ENCODE peak calls at places on chromosome 1, in six cellular contexts. O is HCEC 1CT, J is anterior cingulate cortex, U is Kasumi-1, R is stomach, K is NCI-H1436 treated with DMSO at 0.1 percent for 48 hours. X is an unnamed sample.

GRCh38 chr1:105270966-105271365 is 1521.3 kb downstream of the AMY1C start:
- DNase-seq in O (no peak), J (no peak), U (no peak), R (no peak), K (no peak), X (no peak)

GRCh38 chr1:25631750-25632495 is 15.3 kb downstream of the MAN1C1 start:
- DNase-seq in O (no peak), J (no peak), U (no peak), R (no peak), K (no peak), X (no peak)

GRCh38 chr1:216457356-216457755 is 34.1 kb upstream of the USH2A start:
- DNase-seq in O (peak; percentile 52), J (no peak), U (no peak), R (no peak), K (no peak), X (no peak)

GRCh38 chr1:157197906-157198435 is 59.8 kb upstream of the ETV3 start:
- DNase-seq in O (no peak), J (no peak), U (no peak), R (peak; percentile 51), K (no peak), X (no peak)

GRCh38 chr1:53860967-53861411 is 22.9 kb upstream of the NDC1 start:
- DNase-seq in O (peak; percentile 43), J (no peak), U (peak; percentile 72), R (peak; percentile 39), K (peak; percentile 6), X (peak; percentile 60)

GRCh38 chr1:51433972-51434510 is 85.0 kb downstream of the EPS15 start:
- DNase-seq in O (no peak), J (no peak), U (no peak), R (no peak), K (no peak), X (no peak)

GRCh38 chr1:239811211-239811902 is 280.3 kb upstream of the FMN2 start:
- DNase-seq in O (no peak), J (no peak), U (no peak), R (no peak), K (no peak), X (peak; percentile 85)

GRCh38 chr1:222167111-222167510 is 380.8 kb downstream of the HHIPL2 start:
- DNase-seq in O (peak; percentile 93), J (no peak), U (peak; percentile 25), R (peak; percentile 51), K (no peak), X (no peak)

GRCh38 chr1:119220980-119221379 is 80.5 kb upstream of the WARS2 start:
- DNase-seq in O (peak; percentile 17), J (no peak), U (no peak), R (no peak), K (no peak), X (no peak)

GRCh38 chr1:205961405-205961804 is 18.1 kb upstream of the SLC26A9 start:
- DNase-seq in O (no peak), J (no peak), U (no peak), R (no peak), K (no peak), X (no peak)

GRCh38 chr1:6447016-6447817 is 18.8 kb downstream of the TNFRSF25 start:
- DNase-seq in O (no peak), J (no peak), U (no peak), R (no peak), K (no peak), X (no peak)

GRCh38 chr1:23931481-23931880 is 18.3 kb upstream of the CNR2 start:
- DNase-seq in O (no peak), J (no peak), U (no peak), R (no peak), K (no peak), X (no peak)

GRCh38 chr1:204624631-204625216 is 60.8 kb downstream of the LRRN2 start:
- DNase-seq in O (no peak), J (no peak), U (no peak), R (no peak), K (no peak), X (no peak)

GRCh38 chr1:155192346-155193274 is 15.1 kb downstream of the THBS3 start:
- DNase-seq in O (no peak), J (no peak), U (no peak), R (peak; percentile 89), K (peak; percentile 51), X (no peak)

GRCh38 chr1:50976890-50977574 is 7.0 kb downstream of the CDKN2C start:
- DNase-seq in O (peak; percentile 44), J (no peak), U (peak; percentile 69), R (no peak), K (no peak), X (peak; percentile 75)

GRCh38 chr1:62025154-62025553 is 169.5 kb upstream of the L1TD1 start:
- DNase-seq in O (no peak), J (no peak), U (no peak), R (no peak), K (no peak), X (no peak)

GRCh38 chr1:92482404-92482664 is 4.4 kb downstream of the GFI1 start:
- DNase-seq in O (no peak), J (no peak), U (no peak), R (no peak), K (no peak), X (no peak)

GRCh38 chr1:83796409-83796808 is 202.5 kb downstream of the TTLL7 start:
- DNase-seq in O (no peak), J (no peak), U (no peak), R (no peak), K (no peak), X (no peak)

GRCh38 chr1:90763930-90764329 is 46.8 kb upstream of the BARHL2 start:
- DNase-seq in O (no peak), J (no peak), U (no peak), R (no peak), K (no peak), X (no peak)

GRCh38 chr1:115179397-115179835 is 90.1 kb upstream of the TSPAN2 start:
- DNase-seq in O (peak; percentile 97), J (no peak), U (no peak), R (no peak), K (no peak), X (no peak)

GRCh38 chr1:182173791-182174190 is 112.3 kb upstream of the ZNF648 start:
- DNase-seq in O (no peak), J (no peak), U (no peak), R (peak; percentile 48), K (no peak), X (no peak)

GRCh38 chr1:51666463-51666862 is 49.6 kb downstream of the OSBPL9 start:
- DNase-seq in O (peak; percentile 72), J (no peak), U (no peak), R (no peak), K (no peak), X (no peak)

GRCh38 chr1:30008998-30009657 is 714.3 kb downstream of the MATN1 start:
- DNase-seq in O (no peak), J (no peak), U (no peak), R (no peak), K (no peak), X (no peak)

GRCh38 chr1:59057211-59057694 is 239.6 kb upstream of the FGGY start:
- DNase-seq in O (peak; percentile 94), J (no peak), U (no peak), R (peak; percentile 56), K (no peak), X (no peak)

GRCh38 chr1:158686430-158687009 is at the start of gene SPTA1:
- DNase-seq in O (no peak), J (no peak), U (no peak), R (no peak), K (no peak), X (no peak)

GRCh38 chr1:21334214-21335087 is 44.2 kb upstream of the ECE1 start:
- DNase-seq in O (peak; percentile 66), J (no peak), U (peak; percentile 98), R (peak; percentile 76), K (no peak), X (no peak)

GRCh38 chr1:227170361-227171166 is 147.7 kb downstream of the CDC42BPA start:
- DNase-seq in O (peak; percentile 49), J (no peak), U (no peak), R (no peak), K (no peak), X (no peak)

GRCh38 chr1:54121482-54122130 is 31.2 kb downstream of the CDCP2 start:
- DNase-seq in O (peak; percentile 37), J (peak; percentile 70), U (peak; percentile 81), R (peak; percentile 84), K (peak; percentile 13), X (peak; percentile 68)

GRCh38 chr1:42128984-42129383 is 24.2 kb upstream of the GUCA2B start:
- DNase-seq in O (no peak), J (no peak), U (no peak), R (no peak), K (no peak), X (no peak)

X was measured in NCI-H2227 treated with DMSO at 0.1 percent for 48 hours.